ENCODE peak calls at places on chromosomes 5 and 9, in eight cellular contexts. L is A549; S is lung; M is CD8-positive, alpha-beta T cell; R is upper lobe of right lung; P is astrocyte; E is transverse colon; B is OCI-LY7. C is an unnamed sample.

GRCh38 chr9:137055385-137056364 is 1.8 kb upstream of the ENTPD2 start:
- DNase-seq in L (peak; percentile 58), S (peak; percentile 61), M (no peak), R (no peak), P (peak; percentile 66), E (peak; percentile 94), B (no peak), C (no peak)

GRCh38 chr5:84255318-84255717 is 129.4 kb downstream of the EDIL3 start:
- DNase-seq in L (no peak), S (no peak), M (no peak), R (no peak), P (peak; percentile 24), E (no peak), B (peak; percentile 10), C (no peak)

GRCh38 chr5:135236187-135236835 is 162.7 kb downstream of the MACROH2A1 start:
- DNase-seq in L (no peak), S (no peak), M (no peak), R (peak; percentile 32), P (no peak), E (no peak), B (no peak), C (no peak)

GRCh38 chr9:37464006-37464405 is 1.2 kb downstream of the ZBTB5 start:
- DNase-seq in L (no peak), S (no peak), M (no peak), R (no peak), P (no peak), E (no peak), B (no peak), C (no peak)

GRCh38 chr9:86351897-86352296 is 2.3 kb downstream of the TUT7 start:
- DNase-seq in L (no peak), S (no peak), M (no peak), R (no peak), P (no peak), E (no peak), B (no peak), C (no peak)

GRCh38 chr5:178284095-178284675 is 51.6 kb upstream of the PHYKPL start:
- DNase-seq in L (no peak), S (no peak), M (no peak), R (no peak), P (no peak), E (no peak), B (peak; percentile 20), C (no peak)

GRCh38 chr9:119736478-119737454 is 367.5 kb upstream of the BRINP1 start:
- DNase-seq in L (no peak), S (no peak), M (no peak), R (peak; percentile 51), P (no peak), E (peak; percentile 8), B (peak; percentile 81), C (no peak)

GRCh38 chr5:180328296-180329137 is 24.6 kb downstream of the GFPT2 start:
- DNase-seq in L (peak; percentile 88), S (peak; percentile 80), M (peak; percentile 90), R (peak; percentile 91), P (peak; percentile 42), E (peak; percentile 86), B (peak; percentile 83), C (peak; percentile 83)

GRCh38 chr5:5419291-5420210 is 2.9 kb upstream of the ICE1 start:
- DNase-seq in L (peak; percentile 65), S (no peak), M (no peak), R (no peak), P (peak; percentile 85), E (no peak), B (peak; percentile 27), C (no peak)

GRCh38 chr5:156367602-156368001 is 40.6 kb downstream of the SGCD start:
- DNase-seq in L (no peak), S (no peak), M (no peak), R (no peak), P (peak; percentile 90), E (no peak), B (no peak), C (no peak)

GRCh38 chr9:127634698-127635097 is 22.6 kb downstream of the STXBP1 start:
- DNase-seq in L (no peak), S (no peak), M (no peak), R (no peak), P (no peak), E (no peak), B (peak; percentile 40), C (no peak)

GRCh38 chr9:97638666-97639065 is 5.0 kb downstream of the NCBP1 start:
- DNase-seq in L (peak; percentile 7), S (no peak), M (no peak), R (no peak), P (no peak), E (no peak), B (peak; percentile 6), C (no peak)

GRCh38 chr9:83281306-83282255 is 218.6 kb upstream of the RASEF start:
- DNase-seq in L (peak; percentile 18), S (peak; percentile 74), M (no peak), R (no peak), P (peak; percentile 76), E (no peak), B (no peak), C (no peak)

GRCh38 chr5:135829681-135830383 is 4.6 kb upstream of the SLC25A48 start:
- DNase-seq in L (peak; percentile 79), S (peak; percentile 55), M (no peak), R (peak; percentile 78), P (peak; percentile 8), E (peak; percentile 76), B (peak; percentile 67), C (no peak)

GRCh38 chr5:103589416-103590175 is 27.0 kb upstream of the NUDT12 start:
- DNase-seq in L (no peak), S (no peak), M (no peak), R (no peak), P (peak; percentile 82), E (no peak), B (no peak), C (no peak)

GRCh38 chr5:103582364-103582763 is 19.8 kb upstream of the NUDT12 start:
- DNase-seq in L (no peak), S (no peak), M (no peak), R (no peak), P (peak; percentile 35), E (peak; percentile 20), B (peak; percentile 22), C (no peak)

DNA sequence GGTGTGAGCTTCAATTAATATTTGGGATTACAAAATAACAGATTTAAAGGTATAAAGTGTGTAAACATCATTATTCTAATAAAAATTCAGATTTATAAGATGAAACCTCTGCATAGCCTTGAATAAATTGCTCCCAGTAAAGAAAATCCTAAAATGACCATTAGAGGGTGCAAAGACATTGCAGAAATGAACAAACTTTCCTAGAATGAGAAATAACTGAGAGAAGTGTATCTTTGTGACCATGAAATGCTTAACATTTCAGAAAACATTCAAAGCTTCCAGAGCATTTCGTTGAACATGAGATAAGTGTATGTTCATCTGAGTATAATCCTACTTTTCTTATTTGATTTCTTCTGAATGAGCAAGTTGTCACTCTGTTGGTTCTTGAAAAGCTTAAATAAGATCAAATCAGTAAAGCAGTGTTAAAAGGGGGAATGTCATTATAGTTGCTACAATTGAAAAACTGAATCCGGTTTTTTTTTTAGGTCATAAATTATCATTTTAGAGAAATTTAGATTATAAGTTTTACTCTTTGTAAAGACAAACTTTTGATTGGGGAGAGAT is 24.7 kb upstream of the NUDT12 start:
- DNase-seq in L (no peak), S (no peak), M (no peak), R (no peak), P (peak; percentile 36), E (no peak), B (no peak), C (no peak)
- TF ChIP-seq CTCF in L (peak; percentile 56), S (no peak), M (no peak), R (peak; percentile 46), P (peak; percentile 42), E (peak; percentile 35), B (peak; percentile 64), C (no peak)

GRCh38 chr9:6739218-6739617 is 18.6 kb upstream of the KDM4C start:
- DNase-seq in L (peak; percentile 36), S (no peak), M (no peak), R (peak; percentile 5), P (no peak), E (no peak), B (peak; percentile 31), C (no peak)
- TF ChIP-seq CTCF in L (peak; percentile 53), S (no peak), M (no peak), R (no peak), P (peak; percentile 24), E (no peak), B (peak; percentile 69), C (no peak)

GRCh38 chr5:54017580-54017979 is 292.8 kb downstream of the ARL15 start:
- DNase-seq in L (no peak), S (no peak), M (no peak), R (no peak), P (no peak), E (no peak), B (no peak), C (no peak)
- TF ChIP-seq CTCF in L (no peak), S (no peak), M (no peak), R (no peak), P (no peak), E (no peak), B (no peak), C (no peak)

DNA sequence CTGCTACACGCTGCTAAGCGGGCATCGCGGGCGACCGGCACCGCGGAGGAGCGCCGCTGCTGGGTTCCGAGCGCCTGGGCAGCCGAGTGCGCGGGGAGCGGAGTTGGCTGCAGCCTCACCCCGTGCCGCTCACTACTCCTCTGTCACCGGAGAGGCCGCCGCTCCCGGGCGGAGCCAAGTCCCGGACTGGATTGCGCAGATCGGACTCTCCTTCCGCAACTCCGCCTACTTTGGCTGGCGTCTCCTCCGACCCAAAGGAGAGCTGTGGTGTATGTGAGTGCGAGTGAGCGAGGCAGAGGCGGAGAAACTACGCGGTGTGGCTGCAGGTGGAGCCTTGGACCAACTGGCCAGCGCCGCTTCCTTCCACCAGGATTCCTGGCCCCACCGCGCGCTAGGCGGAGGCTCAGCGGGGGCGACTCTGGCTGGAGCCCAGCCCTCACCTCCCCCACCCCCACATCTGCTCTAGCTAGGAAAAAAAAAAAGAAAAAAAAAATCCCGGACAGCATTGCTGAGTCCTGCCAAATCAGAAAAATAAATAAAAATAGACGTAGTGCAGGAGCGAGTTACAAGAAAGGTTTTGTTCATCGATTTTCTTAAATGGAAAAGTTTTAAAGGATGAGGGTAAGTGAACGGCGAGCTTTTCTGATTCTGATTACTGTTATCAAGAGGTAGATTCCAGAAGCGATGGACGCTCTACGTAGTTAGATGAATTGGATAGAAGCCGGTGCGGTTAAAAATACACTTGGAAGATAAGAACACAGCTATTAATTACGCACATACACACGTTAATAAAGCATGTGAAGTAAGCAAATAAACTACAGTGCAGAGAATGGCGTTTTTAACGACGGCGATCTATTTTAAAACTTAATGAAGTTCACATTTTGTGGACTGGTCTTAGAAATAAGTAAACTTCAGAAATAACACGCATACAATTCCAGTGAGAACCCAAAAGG is at the start of gene SEMA6A:
- DNase-seq in L (peak; percentile 55), S (peak; percentile 86), M (no peak), R (peak; percentile 89), P (peak; percentile 81), E (peak; percentile 96), B (no peak), C (peak; percentile 53)
- TF ChIP-seq CTCF in L (no peak), S (no peak), M (no peak), R (no peak), P (no peak), E (no peak), B (no peak), C (no peak)